ENCODE peak calls at places on chromosomes 11 and 22, in four cellular contexts. Z is RWPE2, G is IMR-90, X is right lobe of liver. Y is an unnamed sample.

GRCh38 chr11:117011541-117011908 is 86.7 kb downstream of the SIK3 start:
- DNase-seq in G (no peak), Z (no peak), X (no peak), Y (no peak)

GRCh38 chr22:26751217-26751616 is 93.8 kb downstream of the MIAT start:
- DNase-seq in Z (no peak), G (no peak), X (no peak), Y (no peak)

GRCh38 chr11:91876746-91877145 is 347.9 kb upstream of the FAT3 start:
- DNase-seq in Z (no peak), G (no peak), X (no peak), Y (no peak)

GRCh38 chr22:37763012-37763411 is 44.7 kb upstream of the GCAT start:
- DNase-seq in X (no peak), Z (no peak), G (no peak), Y (no peak)

GRCh38 chr11:113862430-113862829 is 12.9 kb downstream of the USP28 start:
- DNase-seq in Z (no peak), G (peak; percentile 71), X (no peak), Y (no peak)

GRCh38 chr11:10108901-10109665 is 184.9 kb downstream of the SBF2 start:
- DNase-seq in X (no peak), G (peak; percentile 40), Z (no peak), Y (no peak)

GRCh38 chr11:92626624-92627023 is 342.8 kb upstream of the MTNR1B start:
- DNase-seq in Z (no peak), G (no peak), X (no peak), Y (no peak)

GRCh38 chr22:37176464-37177061 is 11.5 kb downstream of the C1QTNF6 start:
- DNase-seq in G (peak; percentile 78), Z (peak; percentile 38), X (peak; percentile 65), Y (peak; percentile 38)

GRCh38 chr22:27323646-27324045 is 477.9 kb downstream of the MN1 start:
- DNase-seq in X (no peak), G (no peak), Z (no peak), Y (no peak)

GRCh38 chr11:65718964-65719492 is 1.6 kb downstream of the RNASEH2C start:
- DNase-seq in G (peak; percentile 12), Z (no peak), X (peak; percentile 77), Y (no peak)

GRCh38 chr22:31288496-31289235 is 3.6 kb downstream of the PIK3IP1 start:
- DNase-seq in Z (no peak), X (no peak), G (no peak), Y (no peak)

GRCh38 chr11:64031001-64031400 is 4.7 kb upstream of the FLRT1 start:
- DNase-seq in G (no peak), Z (no peak), X (no peak), Y (no peak)

GRCh38 chr11:64003807-64004589 is 17.8 kb downstream of the OTUB1 start:
- DNase-seq in Z (no peak), G (no peak), X (no peak), Y (no peak)

GRCh38 chr11:72015511-72016061 is 16.9 kb downstream of the IL18BP start:
- DNase-seq in Z (no peak), X (no peak), G (peak; percentile 24), Y (no peak)

GRCh38 chr22:32044477-32044876 is 1.4 kb downstream of the SLC5A1 start:
- DNase-seq in Z (no peak), X (no peak), G (no peak), Y (no peak)

GRCh38 chr11:10122337-10123197 is 171.5 kb downstream of the SBF2 start:
- DNase-seq in Z (peak; percentile 82), X (no peak), G (peak; percentile 57), Y (no peak)

GRCh38 chr11:71452354-71453020 is 516 bp upstream of the NADSYN1 start:
- DNase-seq in G (peak; percentile 35), Z (peak; percentile 23), X (peak; percentile 76), Y (peak; percentile 75)

GRCh38 chr11:69480547-69481392 is 693 bp upstream of the LINC01488 start:
- DNase-seq in Z (no peak), X (peak; percentile 66), G (peak; percentile 15), Y (peak; percentile 72)

GRCh38 chr11:110179064-110179463 is 85.9 kb downstream of the ZC3H12C start:
- DNase-seq in G (no peak), Z (no peak), X (no peak), Y (no peak)

GRCh38 chr11:35250631-35251030 is 111.7 kb downstream of the CD44 start:
- DNase-seq in G (no peak), X (no peak), Z (no peak), Y (no peak)

GRCh38 chr11:86670179-86670578 is 2.2 kb downstream of the ME3 start:
- DNase-seq in X (no peak), G (peak; percentile 43), Z (no peak), Y (no peak)

GRCh38 chr11:126510621-126511370 is 155.3 kb downstream of the ST3GAL4 start:
- DNase-seq in Z (no peak), G (peak; percentile 15), X (no peak), Y (no peak)

GRCh38 chr11:122344281-122344680 is 228.3 kb upstream of the BLID start:
- DNase-seq in Z (no peak), G (peak; percentile 94), X (no peak), Y (no peak)

GRCh38 chr11:114058026-114058706 is 1.3 kb upstream of the ZBTB16 start:
- DNase-seq in X (peak; percentile 85), G (no peak), Z (no peak), Y (peak; percentile 17)

GRCh38 chr11:108559340-108559739 is 34.2 kb downstream of the EXPH5 start:
- DNase-seq in Z (no peak), G (peak; percentile 76), X (no peak), Y (no peak)

GRCh38 chr11:57643802-57644201 is 5.9 kb downstream of the YPEL4 start:
- DNase-seq in Z (no peak), X (no peak), G (peak; percentile 44), Y (no peak)

GRCh38 chr11:33753304-33753703 is 17.1 kb upstream of the CD59 start:
- DNase-seq in Z (no peak), G (peak; percentile 88), X (no peak), Y (no peak)

GRCh38 chr11:122690292-122690691 is 34.8 kb downstream of the UBASH3B start:
- DNase-seq in Z (no peak), G (no peak), X (no peak), Y (no peak)

GRCh38 chr11:360326-361280 is 8.7 kb upstream of the B4GALNT4 start:
- DNase-seq in Z (no peak), G (no peak), X (no peak), Y (no peak)

GRCh38 chr22:20553947-20554741 is 46.7 kb downstream of the MED15 start:
- DNase-seq in Z (no peak), X (no peak), G (no peak), Y (no peak)

GRCh38 chr22:44195189-44195871 is 14.6 kb downstream of the PARVG start:
- DNase-seq in Z (no peak), G (no peak), X (no peak), Y (no peak)